ENCODE peak calls at places on chromosomes 12 and 14, in eight cellular contexts. P is heart left ventricle; B is GM23248; N is dorsolateral prefrontal cortex; H is adrenal gland; I is CD8-positive, alpha-beta T cell; E is fibroblast of lung; L is kidney. C is an unnamed sample.

GRCh38 chr14:100336618-100337530 is 13.7 kb downstream of the SLC25A47 start:
- DNase-seq in P (peak; percentile 18), B (no peak), N (peak; percentile 10), H (no peak), I (no peak), E (no peak), L (peak; percentile 58), C (no peak)

GRCh38 chr12:3405821-3406220 is 85.2 kb upstream of the PRMT8 start:
- DNase-seq in P (no peak), B (no peak), N (no peak), H (no peak), I (no peak), E (no peak), L (no peak), C (no peak)

GRCh38 chr12:82705774-82706173 is 19.1 kb downstream of the TMTC2 start:
- DNase-seq in P (no peak), B (no peak), N (no peak), H (no peak), I (no peak), E (no peak), L (no peak), C (no peak)

GRCh38 chr12:62123721-62124203 is 136.4 kb upstream of the USP15 start:
- DNase-seq in P (no peak), B (peak; percentile 75), N (no peak), H (peak; percentile 28), I (no peak), E (peak; percentile 63), L (no peak), C (no peak)

GRCh38 chr12:101230547-101230946 is 20.5 kb upstream of the SLC5A8 start:
- DNase-seq in P (no peak), B (peak; percentile 97), N (no peak), H (peak; percentile 23), I (no peak), E (peak; percentile 35), L (no peak), C (no peak)

GRCh38 chr14:74929242-74929641 is 6.2 kb upstream of the RPS6KL1 start:
- DNase-seq in P (no peak), B (no peak), N (no peak), H (no peak), I (no peak), E (no peak), L (no peak), C (no peak)

GRCh38 chr14:101018561-101019290 is 115.2 kb upstream of the RTL1 start:
- DNase-seq in P (no peak), B (no peak), N (no peak), H (peak; percentile 9), I (no peak), E (no peak), L (peak; percentile 52), C (no peak)

GRCh38 chr12:131102493-131102931 is 148.8 kb downstream of the ADGRD1 start:
- DNase-seq in P (no peak), B (no peak), N (no peak), H (no peak), I (no peak), E (no peak), L (peak; percentile 56), C (no peak)

GRCh38 chr12:9406564-9407424 is 198.6 kb upstream of the PZP start:
- DNase-seq in P (no peak), B (no peak), N (no peak), H (no peak), I (no peak), E (no peak), L (no peak), C (no peak)

GRCh38 chr12:43797561-43798217 is 8.4 kb downstream of the TWF1 start:
- DNase-seq in P (no peak), B (no peak), N (no peak), H (no peak), I (no peak), E (no peak), L (no peak), C (no peak)

GRCh38 chr14:38544766-38545165 is 288.9 kb upstream of the CLEC14A start:
- DNase-seq in P (no peak), B (no peak), N (no peak), H (no peak), I (no peak), E (no peak), L (no peak), C (no peak)

GRCh38 chr12:118376089-118377004 is at the start of gene SUDS3:
- DNase-seq in P (peak; percentile 91), B (peak; percentile 87), N (peak; percentile 98), H (peak; percentile 85), I (peak; percentile 92), E (peak; percentile 81), L (peak; percentile 96), C (peak; percentile 59)

GRCh38 chr12:19957578-19957977 is 410.8 kb upstream of the PDE3A start:
- DNase-seq in P (no peak), B (peak; percentile 80), N (no peak), H (no peak), I (no peak), E (peak; percentile 28), L (no peak), C (no peak)

GRCh38 chr12:94046626-94047410 is 101.6 kb upstream of the PLXNC1 start:
- DNase-seq in P (no peak), B (peak; percentile 13), N (no peak), H (no peak), I (no peak), E (no peak), L (no peak), C (no peak)

GRCh38 chr14:100677152-100677924 is 49.4 kb upstream of the DLK1 start:
- DNase-seq in P (peak; percentile 59), B (no peak), N (no peak), H (peak; percentile 73), I (no peak), E (peak; percentile 60), L (no peak), C (no peak)

GRCh38 chr12:85441740-85442139 is 161.7 kb downstream of the ALX1 start:
- DNase-seq in P (no peak), B (peak; percentile 32), N (no peak), H (no peak), I (no peak), E (peak; percentile 11), L (no peak), C (no peak)

GRCh38 chr14:39006721-39007410 is 96.2 kb downstream of the SEC23A start:
- DNase-seq in P (no peak), B (peak; percentile 31), N (no peak), H (no peak), I (no peak), E (peak; percentile 28), L (no peak), C (no peak)

GRCh38 chr12:39272934-39273770 is 169.8 kb downstream of the KIF21A start:
- DNase-seq in P (no peak), B (peak; percentile 66), N (no peak), H (peak; percentile 33), I (no peak), E (peak; percentile 41), L (no peak), C (no peak)

GRCh38 chr12:124498178-124498869 is 69.1 kb downstream of the NCOR2 start:
- DNase-seq in P (no peak), B (peak; percentile 81), N (no peak), H (no peak), I (no peak), E (peak; percentile 94), L (no peak), C (no peak)

DNA sequence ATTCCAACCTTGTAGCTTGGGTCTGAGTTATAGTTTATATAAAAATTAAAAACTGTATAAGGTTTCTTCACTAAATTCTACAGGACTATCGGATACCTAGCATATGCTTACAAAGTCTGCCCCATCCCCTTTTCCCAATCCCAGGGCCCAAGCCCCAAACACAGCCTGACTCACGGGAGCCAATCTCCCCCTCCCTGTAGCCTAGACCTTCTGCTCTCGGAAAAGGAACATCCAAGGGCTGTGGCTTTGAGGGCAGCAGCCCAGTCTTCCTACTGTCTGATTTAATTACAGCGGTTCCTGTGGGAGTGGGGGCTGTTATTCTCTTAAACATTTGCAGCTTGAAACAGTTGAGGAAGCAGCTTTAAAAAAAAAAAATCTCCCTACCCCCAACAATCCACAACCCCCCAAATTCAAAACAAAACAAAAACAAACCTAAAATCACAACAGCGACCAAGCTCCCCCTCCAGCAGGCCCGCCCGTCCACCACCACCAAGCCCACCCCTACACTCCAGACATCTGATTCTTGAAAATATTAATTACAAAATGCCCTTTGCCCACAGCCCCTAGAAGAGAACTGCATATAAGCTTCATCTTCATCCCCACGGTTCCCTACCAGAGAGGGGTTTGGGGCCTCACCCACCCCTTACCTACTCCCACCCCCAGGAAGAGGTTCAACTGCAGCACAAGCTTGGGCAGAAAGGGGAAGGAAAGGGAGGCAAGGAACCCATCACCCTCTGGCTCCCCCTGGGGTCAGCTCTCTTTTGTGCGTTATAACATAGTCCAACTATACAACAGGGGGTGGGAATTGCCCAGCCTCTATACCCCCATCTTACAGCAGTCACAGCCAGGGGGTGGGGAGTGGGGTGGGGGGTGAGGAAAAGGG is 1.1 kb upstream of the PRKAG1 start:
- DNase-seq in P (peak; percentile 31), B (peak; percentile 61), N (no peak), H (peak; percentile 55), I (no peak), E (peak; percentile 32), L (no peak), C (no peak)
- H3K27ac ChIP-seq in P (peak overlapping the region; percentile 95), B (peak overlapping the region; percentile 99), N (peak overlapping the region; percentile 94), H (peak overlapping the region; percentile 97), I (peak overlapping the region; percentile 97), E (peak overlapping the region; percentile 96), L (peak overlapping the region; percentile 48), C (peak overlapping the region; percentile 97)

DNA sequence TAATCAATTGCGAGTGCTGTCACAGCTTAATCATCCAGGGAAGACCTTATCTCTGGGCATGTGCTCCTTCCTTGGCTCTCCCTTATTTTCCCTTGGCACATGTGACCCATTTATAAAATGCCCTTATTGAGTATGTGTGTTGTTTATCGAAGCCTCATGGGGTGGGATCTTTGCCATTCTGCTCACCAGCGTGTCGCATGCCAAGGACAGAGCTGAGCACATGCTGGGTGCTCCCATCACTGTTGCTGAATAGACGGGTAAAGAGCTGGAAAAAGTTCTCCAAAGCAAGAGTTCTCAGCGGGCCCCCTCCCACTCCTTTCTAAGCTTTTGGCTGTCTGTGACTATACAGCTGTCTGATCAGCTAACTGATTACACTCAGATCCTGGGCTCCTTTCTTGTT is 71.4 kb downstream of the TMEM132C start:
- DNase-seq in P (no peak), B (no peak), N (no peak), H (no peak), I (no peak), E (no peak), L (no peak), C (no peak)
- H3K27ac ChIP-seq in P (no peak overlapping the region), B (no peak overlapping the region), N (no peak overlapping the region), H (no peak overlapping the region), I (no peak overlapping the region), E (no peak overlapping the region), L (no peak overlapping the region), C (no peak overlapping the region)

DNA sequence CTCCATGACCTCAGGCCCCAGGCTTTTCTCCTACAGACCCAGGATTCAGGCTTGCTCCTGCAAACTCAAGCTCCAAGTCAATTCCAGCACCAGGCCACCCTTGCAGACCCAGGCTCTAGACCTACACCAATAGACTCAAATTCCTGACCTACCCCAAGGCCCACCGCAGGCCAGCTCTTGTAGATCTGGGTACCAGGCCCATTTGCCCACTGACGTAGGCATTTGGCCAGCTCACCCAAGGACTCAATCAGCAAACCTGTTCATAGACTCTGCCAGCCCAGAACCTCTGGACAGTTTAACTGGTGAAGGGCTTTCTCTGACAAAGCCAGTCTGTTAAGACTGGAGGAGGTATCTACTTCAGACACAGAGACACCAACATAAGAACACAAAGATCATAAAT is 52.3 kb downstream of the SPTSSA start:
- DNase-seq in P (no peak), B (no peak), N (no peak), H (no peak), I (no peak), E (no peak), L (no peak), C (no peak)
- H3K27ac ChIP-seq in P (no peak overlapping the region), B (no peak overlapping the region), N (no peak overlapping the region), H (no peak overlapping the region), I (no peak overlapping the region), E (no peak overlapping the region), L (no peak overlapping the region), C (no peak overlapping the region)

GRCh38 chr14:95379634-95380033 is 59.9 kb upstream of the CLMN start:
- DNase-seq in P (no peak), B (no peak), N (no peak), H (no peak), I (no peak), E (peak; percentile 13), L (no peak), C (no peak)
- H3K27ac ChIP-seq in P (no peak overlapping the region), B (no peak overlapping the region), N (no peak overlapping the region), H (no peak overlapping the region), I (no peak overlapping the region), E (no peak overlapping the region), L (no peak overlapping the region), C (no peak overlapping the region)

C was measured in esophagus squamous epithelium.